ENCODE peak calls at places on chromosomes 7 and 10, in eight cellular contexts. One of them, this sample, is unnamed.

GRCh38 chr10:79404231-79404609 is 41.2 kb downstream of the ZCCHC24 start:
- DNase-seq in transverse colon: peak
- DNase-seq in H1: no peak
- DNase-seq in coronary artery: peak
- DNase-seq in Panc1: no peak
- DNase-seq in fibroblast of the aortic adventitia: peak
- DNase-seq in choroid plexus epithelial cell: peak
- DNase-seq in lower leg skin: peak
- DNase-seq in this sample: peak

GRCh38 chr10:97664282-97664850 is 22.7 kb downstream of the AVPI1 start:
- DNase-seq in Panc1: no peak
- DNase-seq in coronary artery: no peak
- DNase-seq in choroid plexus epithelial cell: no peak
- DNase-seq in fibroblast of the aortic adventitia: no peak
- DNase-seq in lower leg skin: no peak
- DNase-seq in H1: no peak
- DNase-seq in transverse colon: no peak
- DNase-seq in this sample: no peak

GRCh38 chr7:159229683-159230475 is 85.2 kb upstream of the VIPR2 start:
- DNase-seq in transverse colon: no peak
- DNase-seq in Panc1: no peak
- DNase-seq in H1: no peak
- DNase-seq in choroid plexus epithelial cell: no peak
- DNase-seq in lower leg skin: no peak
- DNase-seq in fibroblast of the aortic adventitia: no peak
- DNase-seq in coronary artery: no peak
- DNase-seq in this sample: no peak

GRCh38 chr10:4170633-4171314 is 385.8 kb upstream of the KLF6 start:
- DNase-seq in coronary artery: no peak
- DNase-seq in choroid plexus epithelial cell: no peak
- DNase-seq in Panc1: no peak
- DNase-seq in transverse colon: no peak
- DNase-seq in fibroblast of the aortic adventitia: no peak
- DNase-seq in lower leg skin: no peak
- DNase-seq in H1: no peak
- DNase-seq in this sample: no peak

GRCh38 chr7:84013616-84014240 is 180.9 kb downstream of the SEMA3A start:
- DNase-seq in H1: no peak
- DNase-seq in fibroblast of the aortic adventitia: no peak
- DNase-seq in Panc1: no peak
- DNase-seq in transverse colon: no peak
- DNase-seq in lower leg skin: no peak
- DNase-seq in choroid plexus epithelial cell: no peak
- DNase-seq in coronary artery: no peak
- DNase-seq in this sample: no peak

GRCh38 chr7:143413123-143413522 is 4.5 kb upstream of the EPHA1 start:
- DNase-seq in H1: no peak
- DNase-seq in lower leg skin: peak
- DNase-seq in coronary artery: no peak
- DNase-seq in transverse colon: no peak
- DNase-seq in fibroblast of the aortic adventitia: no peak
- DNase-seq in Panc1: no peak
- DNase-seq in choroid plexus epithelial cell: no peak
- DNase-seq in this sample: no peak

GRCh38 chr10:102009801-102010425 is 46.1 kb downstream of the ARMH3 start:
- DNase-seq in H1: peak
- DNase-seq in fibroblast of the aortic adventitia: peak
- DNase-seq in coronary artery: no peak
- DNase-seq in choroid plexus epithelial cell: peak
- DNase-seq in lower leg skin: no peak
- DNase-seq in Panc1: peak
- DNase-seq in transverse colon: peak
- DNase-seq in this sample: peak

GRCh38 chr10:21030096-21030495 is 133.0 kb upstream of the NEBL start:
- DNase-seq in Panc1: no peak
- DNase-seq in choroid plexus epithelial cell: peak
- DNase-seq in lower leg skin: no peak
- DNase-seq in fibroblast of the aortic adventitia: no peak
- DNase-seq in transverse colon: no peak
- DNase-seq in H1: no peak
- DNase-seq in coronary artery: no peak
- DNase-seq in this sample: no peak

GRCh38 chr10:119657725-119658124 is 6.5 kb downstream of the BAG3 start:
- DNase-seq in choroid plexus epithelial cell: no peak
- DNase-seq in coronary artery: no peak
- DNase-seq in Panc1: no peak
- DNase-seq in H1: no peak
- DNase-seq in lower leg skin: no peak
- DNase-seq in fibroblast of the aortic adventitia: peak
- DNase-seq in transverse colon: peak
- DNase-seq in this sample: peak

GRCh38 chr10:102451105-102451969 is at the start of gene C10orf95:
- DNase-seq in coronary artery: no peak
- DNase-seq in fibroblast of the aortic adventitia: no peak
- DNase-seq in choroid plexus epithelial cell: no peak
- DNase-seq in H1: no peak
- DNase-seq in Panc1: no peak
- DNase-seq in lower leg skin: peak
- DNase-seq in transverse colon: peak
- DNase-seq in this sample: peak

GRCh38 chr10:48594371-48594770 is 10.5 kb downstream of the ARHGAP22 start:
- DNase-seq in choroid plexus epithelial cell: no peak
- DNase-seq in transverse colon: no peak
- DNase-seq in Panc1: no peak
- DNase-seq in coronary artery: no peak
- DNase-seq in lower leg skin: no peak
- DNase-seq in H1: no peak
- DNase-seq in fibroblast of the aortic adventitia: no peak
- DNase-seq in this sample: no peak

GRCh38 chr7:24024689-24025088 is 259.3 kb upstream of the NPY start:
- DNase-seq in fibroblast of the aortic adventitia: no peak
- DNase-seq in choroid plexus epithelial cell: peak
- DNase-seq in lower leg skin: no peak
- DNase-seq in Panc1: no peak
- DNase-seq in H1: no peak
- DNase-seq in transverse colon: no peak
- DNase-seq in coronary artery: no peak
- DNase-seq in this sample: peak

GRCh38 chr7:156751319-156751718 is 110.7 kb downstream of the RNF32 start:
- DNase-seq in Panc1: no peak
- DNase-seq in H1: no peak
- DNase-seq in transverse colon: no peak
- DNase-seq in lower leg skin: no peak
- DNase-seq in fibroblast of the aortic adventitia: peak
- DNase-seq in coronary artery: no peak
- DNase-seq in choroid plexus epithelial cell: peak
- DNase-seq in this sample: peak

GRCh38 chr10:124568858-124569622 is 107.4 kb downstream of the LHPP start:
- DNase-seq in transverse colon: no peak
- DNase-seq in fibroblast of the aortic adventitia: no peak
- DNase-seq in choroid plexus epithelial cell: no peak
- DNase-seq in coronary artery: no peak
- DNase-seq in H1: no peak
- DNase-seq in lower leg skin: no peak
- DNase-seq in Panc1: no peak
- DNase-seq in this sample: no peak

GRCh38 chr7:42987648-42988214 is 55.6 kb downstream of the MRPL32 start:
- DNase-seq in Panc1: no peak
- DNase-seq in coronary artery: no peak
- DNase-seq in choroid plexus epithelial cell: no peak
- DNase-seq in fibroblast of the aortic adventitia: no peak
- DNase-seq in transverse colon: no peak
- DNase-seq in lower leg skin: no peak
- DNase-seq in H1: no peak
- DNase-seq in this sample: no peak
- TF ChIP-seq CTCF in Panc1: no peak
- TF ChIP-seq CTCF in coronary artery: no peak
- TF ChIP-seq CTCF in choroid plexus epithelial cell: no peak
- TF ChIP-seq CTCF in fibroblast of the aortic adventitia: no peak
- TF ChIP-seq CTCF in transverse colon: no peak
- TF ChIP-seq CTCF in lower leg skin: no peak
- TF ChIP-seq CTCF in H1: no peak
- TF ChIP-seq CTCF in this sample: no peak

DNA sequence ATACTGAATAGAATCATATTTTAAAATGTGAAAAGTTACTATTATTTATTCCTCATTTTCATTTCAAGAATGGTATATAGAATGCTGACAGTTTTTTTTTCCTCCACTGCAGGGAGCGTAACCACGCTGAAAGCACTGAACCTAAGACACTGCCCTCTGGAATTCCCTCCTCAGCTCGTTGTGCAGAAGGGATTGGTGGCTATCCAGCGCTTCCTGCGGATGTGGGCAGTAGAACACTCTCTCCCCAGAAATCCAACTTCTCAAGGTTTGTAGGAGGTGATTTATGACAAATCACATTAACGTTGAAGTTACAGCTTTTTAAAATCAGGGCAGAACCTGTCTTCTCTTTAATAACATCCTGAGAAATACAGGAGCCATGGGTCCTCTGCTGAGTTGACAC is 12.4 kb downstream of the LRRC27 start:
- DNase-seq in transverse colon: no peak
- DNase-seq in lower leg skin: no peak
- DNase-seq in Panc1: no peak
- DNase-seq in H1: no peak
- DNase-seq in choroid plexus epithelial cell: no peak
- DNase-seq in fibroblast of the aortic adventitia: no peak
- DNase-seq in coronary artery: no peak
- DNase-seq in this sample: no peak
- H3K4me3 ChIP-seq in transverse colon: no peak
- H3K4me3 ChIP-seq in lower leg skin: no peak
- H3K4me3 ChIP-seq in Panc1: no peak
- H3K4me3 ChIP-seq in H1: no peak
- H3K4me3 ChIP-seq in choroid plexus epithelial cell: no peak
- H3K4me3 ChIP-seq in fibroblast of the aortic adventitia: no peak
- H3K4me3 ChIP-seq in coronary artery: no peak
- H3K4me3 ChIP-seq in this sample: no peak

DNA sequence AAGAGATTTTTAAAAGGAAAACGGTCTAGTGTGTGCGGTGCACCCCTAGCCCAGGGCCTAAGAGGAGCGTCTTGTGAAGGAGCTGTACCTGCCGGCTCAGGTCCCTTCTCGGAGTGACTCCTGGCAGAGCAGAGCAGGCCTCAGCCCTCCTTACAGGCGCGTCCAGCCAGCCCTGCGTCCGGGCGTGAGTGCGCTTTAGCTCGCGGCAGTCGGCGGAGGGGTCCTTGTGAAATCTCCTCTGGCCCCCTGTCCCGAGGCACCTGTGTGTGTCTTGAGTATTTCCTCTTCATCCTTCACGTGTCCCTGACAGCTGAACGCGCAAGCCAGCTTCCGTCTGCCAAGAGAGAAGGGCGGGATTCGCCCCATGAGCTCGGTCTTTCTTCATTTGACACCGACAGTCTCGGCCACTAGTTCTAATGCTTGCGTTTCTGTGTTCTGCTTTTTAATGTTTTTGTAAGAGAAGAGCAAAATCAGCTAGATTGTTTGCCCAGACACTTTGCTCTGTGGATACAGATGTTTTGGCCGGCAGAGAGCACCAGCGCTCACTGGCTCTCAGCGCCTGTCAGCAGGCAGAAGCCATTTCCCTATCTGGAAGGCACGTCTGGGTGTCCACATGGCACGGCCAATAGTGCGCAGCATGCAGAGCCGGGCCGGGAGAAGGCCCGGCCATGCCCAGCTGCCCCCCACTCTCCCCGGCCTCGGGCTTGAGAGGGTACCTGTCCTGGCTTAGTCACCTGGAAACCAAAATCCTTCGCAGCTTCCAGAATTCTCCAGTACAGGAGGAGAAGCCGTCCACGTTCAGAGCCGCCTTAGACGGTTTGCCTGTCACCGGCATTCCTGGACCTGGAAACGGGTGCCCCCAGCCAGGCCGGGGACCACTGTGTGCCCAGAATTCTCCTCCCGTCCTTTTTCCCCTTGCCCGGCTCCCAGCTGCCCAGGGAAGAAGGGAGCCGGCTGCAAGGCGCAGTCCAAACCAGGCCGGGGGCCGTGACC is 7.0 kb downstream of the GET4 start:
- DNase-seq in choroid plexus epithelial cell: no peak
- DNase-seq in coronary artery: no peak
- DNase-seq in H1: no peak
- DNase-seq in fibroblast of the aortic adventitia: peak
- DNase-seq in Panc1: no peak
- DNase-seq in lower leg skin: no peak
- DNase-seq in transverse colon: no peak
- DNase-seq in this sample: peak
- TF ChIP-seq CTCF in choroid plexus epithelial cell: peak
- TF ChIP-seq CTCF in coronary artery: no peak
- TF ChIP-seq CTCF in H1: no peak
- TF ChIP-seq CTCF in fibroblast of the aortic adventitia: peak
- TF ChIP-seq CTCF in Panc1: no peak
- TF ChIP-seq CTCF in lower leg skin: no peak
- TF ChIP-seq CTCF in transverse colon: no peak
- TF ChIP-seq CTCF in this sample: no peak

GRCh38 chr7:99714171-99714570 is 20.8 kb downstream of the CYP3A7 start:
- DNase-seq in choroid plexus epithelial cell: no peak
- DNase-seq in H1: no peak
- DNase-seq in coronary artery: no peak
- DNase-seq in transverse colon: no peak
- DNase-seq in fibroblast of the aortic adventitia: no peak
- DNase-seq in Panc1: no peak
- DNase-seq in lower leg skin: no peak
- DNase-seq in this sample: no peak
- H3K4me3 ChIP-seq in choroid plexus epithelial cell: no peak
- H3K4me3 ChIP-seq in H1: no peak
- H3K4me3 ChIP-seq in coronary artery: no peak
- H3K4me3 ChIP-seq in transverse colon: no peak
- H3K4me3 ChIP-seq in fibroblast of the aortic adventitia: no peak
- H3K4me3 ChIP-seq in Panc1: no peak
- H3K4me3 ChIP-seq in lower leg skin: no peak
- H3K4me3 ChIP-seq in this sample: no peak

GRCh38 chr7:87784424-87784823 is 91.7 kb downstream of the SLC25A40 start:
- DNase-seq in coronary artery: no peak
- DNase-seq in H1: no peak
- DNase-seq in fibroblast of the aortic adventitia: peak
- DNase-seq in lower leg skin: no peak
- DNase-seq in Panc1: no peak
- DNase-seq in transverse colon: no peak
- DNase-seq in choroid plexus epithelial cell: peak
- DNase-seq in this sample: peak
- TF ChIP-seq CTCF in coronary artery: no peak
- TF ChIP-seq CTCF in H1: peak
- TF ChIP-seq CTCF in fibroblast of the aortic adventitia: no peak
- TF ChIP-seq CTCF in lower leg skin: no peak
- TF ChIP-seq CTCF in Panc1: peak
- TF ChIP-seq CTCF in transverse colon: no peak
- TF ChIP-seq CTCF in choroid plexus epithelial cell: peak
- TF ChIP-seq CTCF in this sample: no peak

GRCh38 chr10:35487336-35488034 is 117.7 kb upstream of the GJD4 start:
- DNase-seq in Panc1: no peak
- DNase-seq in coronary artery: no peak
- DNase-seq in choroid plexus epithelial cell: no peak
- DNase-seq in fibroblast of the aortic adventitia: peak
- DNase-seq in lower leg skin: no peak
- DNase-seq in transverse colon: no peak
- DNase-seq in H1: no peak
- DNase-seq in this sample: no peak

GRCh38 chr10:35488228-35488627 is 116.9 kb upstream of the GJD4 start:
- DNase-seq in transverse colon: no peak
- DNase-seq in Panc1: no peak
- DNase-seq in lower leg skin: no peak
- DNase-seq in coronary artery: no peak
- DNase-seq in H1: no peak
- DNase-seq in fibroblast of the aortic adventitia: no peak
- DNase-seq in choroid plexus epithelial cell: no peak
- DNase-seq in this sample: no peak

GRCh38 chr10:35481421-35481820 is 123.7 kb upstream of the GJD4 start:
- DNase-seq in choroid plexus epithelial cell: no peak
- DNase-seq in coronary artery: no peak
- DNase-seq in Panc1: no peak
- DNase-seq in lower leg skin: no peak
- DNase-seq in transverse colon: no peak
- DNase-seq in H1: no peak
- DNase-seq in fibroblast of the aortic adventitia: no peak
- DNase-seq in this sample: no peak

GRCh38 chr10:35486297-35486991 is 118.7 kb upstream of the GJD4 start:
- DNase-seq in Panc1: no peak
- DNase-seq in H1: no peak
- DNase-seq in choroid plexus epithelial cell: no peak
- DNase-seq in transverse colon: no peak
- DNase-seq in fibroblast of the aortic adventitia: no peak
- DNase-seq in coronary artery: no peak
- DNase-seq in lower leg skin: no peak
- DNase-seq in this sample: no peak
- H3K4me3 ChIP-seq in Panc1: no peak
- H3K4me3 ChIP-seq in H1: no peak
- H3K4me3 ChIP-seq in choroid plexus epithelial cell: no peak
- H3K4me3 ChIP-seq in transverse colon: no peak
- H3K4me3 ChIP-seq in fibroblast of the aortic adventitia: no peak
- H3K4me3 ChIP-seq in coronary artery: no peak
- H3K4me3 ChIP-seq in lower leg skin: no peak
- H3K4me3 ChIP-seq in this sample: no peak